ENCODE peak calls at places on chromosomes 5 and 9, in nine cellular contexts. H is HCT116, J is SK-N-SH, N is fibroblast of lung, K is neural progenitor cell, I is GM23248, S is H9, P is PC-3, G is mesendoderm. C is an unnamed sample.

GRCh38 chr5:311963-312362 is 9.6 kb upstream of the AHRR start:
- DNase-seq in K (no peak), I (no peak), H (no peak), J (no peak), N (no peak), P (no peak), G (no peak), S (no peak), C (no peak)

GRCh38 chr9:120398286-120398685 is 181.7 kb downstream of the CDK5RAP2 start:
- DNase-seq in P (no peak), G (no peak), K (no peak), I (peak; percentile 51), J (no peak), N (no peak), H (no peak), S (no peak), C (no peak)

GRCh38 chr5:103005276-103005675 is 114.7 kb downstream of the GIN1 start:
- DNase-seq in N (no peak), S (no peak), I (no peak), P (no peak), J (no peak), H (no peak), G (peak; percentile 65), K (no peak), C (no peak)

GRCh38 chr5:127968998-127969397 is 114.6 kb upstream of the SLC12A2 start:
- DNase-seq in G (no peak), H (no peak), K (no peak), I (peak; percentile 21), J (no peak), N (no peak), S (no peak), P (no peak), C (no peak)

GRCh38 chr9:114289106-114289505 is 33.8 kb upstream of the ORM1 start:
- DNase-seq in J (no peak), S (peak; percentile 24), K (no peak), G (no peak), P (no peak), N (no peak), I (no peak), H (no peak), C (no peak)

GRCh38 chr9:110092792-110093191 is 115.2 kb downstream of the C9orf152 start:
- DNase-seq in P (no peak), H (no peak), S (no peak), I (no peak), N (no peak), K (no peak), G (no peak), J (no peak), C (no peak)

GRCh38 chr5:137567226-137567625 is 68.1 kb upstream of the SPOCK1 start:
- DNase-seq in I (no peak), G (no peak), K (no peak), J (peak; percentile 68), H (no peak), S (no peak), N (no peak), P (no peak), C (no peak)

GRCh38 chr9:2013688-2014087 is 1.5 kb upstream of the SMARCA2 start:
- DNase-seq in N (no peak), J (no peak), G (no peak), S (no peak), I (peak; percentile 77), K (no peak), H (no peak), P (no peak), C (no peak)

GRCh38 chr5:4116834-4117233 is 521.2 kb downstream of the IRX1 start:
- DNase-seq in P (no peak), G (no peak), N (peak; percentile 56), J (no peak), H (no peak), I (peak; percentile 2), K (no peak), S (no peak), C (no peak)

GRCh38 chr9:98686961-98687855 is 21.5 kb downstream of the GABBR2 start:
- DNase-seq in S (no peak), I (no peak), J (no peak), K (no peak), H (no peak), G (peak; percentile 42), P (no peak), N (no peak), C (no peak)

GRCh38 chr5:32687167-32687831 is 23.8 kb upstream of the NPR3 start:
- DNase-seq in S (no peak), P (no peak), I (peak; percentile 31), G (no peak), H (no peak), K (no peak), J (peak; percentile 29), N (peak; percentile 59), C (no peak)

GRCh38 chr9:92538541-92538940 is 2.8 kb upstream of the ECM2 start:
- DNase-seq in S (no peak), H (no peak), I (peak; percentile 82), J (no peak), P (peak; percentile 12), K (no peak), N (peak; percentile 87), G (no peak), C (no peak)

GRCh38 chr9:136994885-136995224 is 1.5 kb downstream of the CLIC3 start:
- DNase-seq in J (no peak), P (no peak), S (no peak), N (no peak), G (no peak), K (no peak), I (no peak), H (no peak), C (no peak)

GRCh38 chr9:136991993-136992818 is at the start of gene PAXX:
- DNase-seq in N (peak; percentile 83), I (peak; percentile 97), J (peak; percentile 100), P (peak; percentile 82), G (peak; percentile 92), K (peak; percentile 96), S (peak; percentile 93), H (peak; percentile 81), C (peak; percentile 81)

GRCh38 chr9:136995370-136995769 is 998 bp downstream of the CLIC3 start:
- DNase-seq in K (no peak), I (peak; percentile 54), P (no peak), G (no peak), N (no peak), J (no peak), S (no peak), H (no peak), C (no peak)

GRCh38 chr9:136994180-136994884 is 2.0 kb downstream of the CLIC3 start:
- DNase-seq in N (no peak), I (no peak), S (no peak), P (no peak), K (no peak), G (no peak), J (no peak), H (no peak), C (no peak)

GRCh38 chr9:136992819-136993369 is 672 bp downstream of the PAXX start:
- DNase-seq in I (no peak), K (no peak), P (no peak), S (no peak), N (no peak), J (no peak), G (no peak), H (no peak), C (peak; percentile 20)
- H3K4me1 ChIP-seq in I (peaks cover 16% of the 10 kb centered on the region), K (peaks cover 14% of the 10 kb centered on the region), P (peaks cover 27% of the 10 kb centered on the region), S (no peaks in the 10 kb centered on the region), N (peaks cover 8% of the 10 kb centered on the region), J (peaks cover 24% of the 10 kb centered on the region), G (peaks cover 3% of the 10 kb centered on the region), H (peaks cover 41% of the 10 kb centered on the region), C (peaks cover 31% of the 10 kb centered on the region)

GRCh38 chr5:159051431-159052281 is 48.1 kb downstream of the EBF1 start:
- DNase-seq in S (peak; percentile 56), N (no peak), I (peak; percentile 80), K (peak; percentile 79), G (peak; percentile 73), H (no peak), J (no peak), P (peak; percentile 23), C (no peak)
- H3K9ac ChIP-seq in S (no peak overlapping the region), N (peak overlapping the region; percentile 48), I (peak overlapping the region; percentile 85), K (no peak overlapping the region), G (peak overlapping the region; percentile 0), H (no peak overlapping the region), J (no peak overlapping the region), P (peak overlapping the region; percentile 17), C (peak overlapping the region; percentile 64)

DNA sequence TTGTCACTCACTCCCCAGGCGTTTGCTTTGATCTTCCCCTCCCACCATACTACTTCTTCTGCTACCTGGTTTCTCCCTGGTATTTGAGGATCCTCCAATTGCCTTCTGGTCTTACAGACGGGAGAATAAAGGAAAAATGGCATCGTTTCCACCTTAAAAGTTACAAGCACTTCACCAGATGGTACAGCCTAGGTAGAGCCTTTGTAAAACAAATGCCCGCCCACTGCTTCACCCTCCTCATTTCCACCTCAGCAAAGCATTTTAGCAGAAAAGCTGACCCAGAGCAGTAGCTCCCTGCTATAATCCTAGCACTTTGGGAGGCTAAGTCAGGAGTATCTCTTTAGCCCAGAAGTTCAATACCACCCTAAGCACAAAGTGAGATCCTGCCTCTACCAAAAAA is 5.1 kb upstream of the ANXA2R start:
- DNase-seq in H (no peak), K (peak; percentile 25), N (no peak), G (peak; percentile 17), I (no peak), J (no peak), P (no peak), S (peak; percentile 46), C (no peak)
- H3K27me3 ChIP-seq in H (no peaks in the 10 kb centered on the region), K (peaks cover 78% of the 10 kb centered on the region), N (no peaks in the 10 kb centered on the region), G (peaks cover 2% of the 10 kb centered on the region), I (no peaks in the 10 kb centered on the region), J (no peaks in the 10 kb centered on the region), P (no peaks in the 10 kb centered on the region), S (peaks cover 48% of the 10 kb centered on the region), C (peaks cover 67% of the 10 kb centered on the region)

DNA sequence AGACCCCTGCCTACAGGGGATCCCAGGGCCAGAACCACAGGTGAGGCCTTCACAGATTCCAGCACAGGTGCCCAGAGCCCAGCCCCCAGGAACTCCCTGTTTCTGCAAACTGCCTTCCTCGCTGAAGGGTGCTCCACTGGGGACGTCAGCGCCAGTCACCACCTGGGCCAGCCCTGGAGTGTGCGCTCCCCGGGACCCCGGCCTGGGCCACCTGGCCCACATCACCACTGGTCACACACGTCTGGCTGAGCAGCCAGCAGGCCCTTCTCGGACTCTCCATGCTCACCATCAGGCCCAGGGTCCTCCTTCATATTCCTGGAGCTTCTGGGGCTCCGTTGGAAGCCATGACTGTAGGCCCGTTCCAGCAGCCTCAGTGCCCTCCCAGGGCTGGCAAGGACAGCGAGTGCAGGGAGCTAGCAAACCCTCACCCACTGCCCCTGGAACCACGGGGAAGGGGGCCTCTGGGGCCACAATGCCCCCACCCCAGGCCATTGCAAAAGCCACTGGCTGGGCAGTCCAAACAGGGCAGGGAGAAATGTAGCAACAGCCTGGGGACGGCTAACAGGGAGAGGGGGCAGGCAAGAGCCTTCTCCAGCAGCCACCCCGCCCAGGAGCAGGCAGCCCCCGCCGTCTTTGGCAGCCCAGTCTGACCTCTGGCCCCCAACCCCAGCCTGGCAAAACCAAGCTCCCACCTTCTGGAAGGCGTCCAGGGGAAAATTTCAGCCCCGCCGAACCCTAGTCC is 1.3 kb downstream of the AGPAT2 start:
- DNase-seq in I (peak; percentile 58), S (no peak), K (no peak), G (no peak), J (peak; percentile 67), H (no peak), N (no peak), P (no peak), C (no peak)
- H3K4me1 ChIP-seq in I (peaks cover 5% of the 10 kb centered on the region), S (no peaks in the 10 kb centered on the region), K (peaks cover 19% of the 10 kb centered on the region), G (no peaks in the 10 kb centered on the region), J (peaks cover 19% of the 10 kb centered on the region), H (peaks cover 27% of the 10 kb centered on the region), N (peaks cover 8% of the 10 kb centered on the region), P (peaks cover 17% of the 10 kb centered on the region), C (peaks cover 51% of the 10 kb centered on the region)